ENCODE peak calls at places on chromosomes 4 and X, in six cellular contexts. T is A549, L is K562, O is HepG2, S is H1, Q is GM12878. D is an unnamed sample.

GRCh38 chrX:34880656-34881055 is 61.9 kb upstream of the FAM47B start:
- DNase-seq in Q (no peak), O (no peak), S (no peak), T (no peak), L (no peak), D (no peak)

GRCh38 chr4:2327579-2327978 is 65.7 kb upstream of the MXD4 start:
- DNase-seq in Q (no peak), S (no peak), T (no peak), O (no peak), L (no peak), D (no peak)

GRCh38 chrX:17553451-17553850 is 178.5 kb downstream of the NHS start:
- DNase-seq in T (no peak), L (no peak), Q (no peak), O (no peak), S (no peak), D (no peak)

GRCh38 chr4:40240040-40240653 is 43.3 kb downstream of the RHOH start:
- DNase-seq in T (no peak), O (no peak), Q (no peak), S (no peak), L (no peak), D (no peak)

GRCh38 chr4:37922323-37922722 is 31.4 kb downstream of the TBC1D1 start:
- DNase-seq in Q (no peak), T (no peak), O (no peak), S (no peak), L (no peak), D (no peak)

GRCh38 chr4:125750827-125751466 is 436.2 kb downstream of the FAT4 start:
- DNase-seq in O (peak), S (no peak), T (peak), L (peak), Q (no peak), D (peak)

GRCh38 chr4:95219109-95219508 is 329.7 kb downstream of the UNC5C start:
- DNase-seq in Q (no peak), S (no peak), L (no peak), T (no peak), O (no peak), D (no peak)

GRCh38 chr4:105170703-105171102 is 24.0 kb downstream of the TET2 start:
- DNase-seq in O (no peak), T (no peak), Q (no peak), L (no peak), S (no peak), D (no peak)

GRCh38 chr4:47050986-47051725 is 19.8 kb downstream of the GABRB1 start:
- DNase-seq in T (no peak), S (no peak), O (no peak), L (no peak), Q (no peak), D (no peak)

GRCh38 chr4:40630335-40631021 is 814 bp upstream of the RBM47 start:
- DNase-seq in L (no peak), T (peak), O (no peak), S (peak), Q (peak), D (peak)

GRCh38 chr4:188781655-188782054 is 642.4 kb downstream of the TRIML1 start:
- DNase-seq in S (no peak), Q (no peak), T (peak), O (peak), L (no peak), D (peak)

GRCh38 chr4:58149404-58150085 is 1039.4 kb upstream of the IGFBP7 start:
- DNase-seq in S (no peak), T (no peak), L (no peak), Q (no peak), O (no peak), D (no peak)

GRCh38 chr4:31059753-31060522 is 339.8 kb downstream of the PCDH7 start:
- DNase-seq in S (no peak), L (no peak), Q (no peak), O (no peak), T (no peak), D (no peak)

GRCh38 chr4:137156054-137156453 is 376.2 kb downstream of the PCDH18 start:
- DNase-seq in S (no peak), T (no peak), L (no peak), Q (no peak), O (no peak), D (no peak)

GRCh38 chrX:49106930-49107329 is 16.6 kb downstream of the GPKOW start:
- DNase-seq in S (no peak), L (peak), T (peak), Q (no peak), O (peak), D (peak)

GRCh38 chr4:166121897-166122296 is 248.9 kb downstream of the TLL1 start:
- DNase-seq in S (no peak), T (no peak), L (no peak), Q (no peak), O (no peak), D (no peak)

GRCh38 chrX:20913760-20914159 is 460.5 kb upstream of the CNKSR2 start:
- DNase-seq in O (no peak), T (no peak), S (peak), L (no peak), Q (no peak), D (no peak)

GRCh38 chr4:47060561-47060960 is 29.2 kb downstream of the GABRB1 start:
- DNase-seq in L (no peak), S (no peak), Q (no peak), T (no peak), O (no peak), D (no peak)

GRCh38 chr4:26248647-26249046 is 72.2 kb upstream of the RBPJ start:
- DNase-seq in O (no peak), T (no peak), L (no peak), S (no peak), Q (no peak), D (peak)

GRCh38 chrX:44784241-44784640 is 59.6 kb upstream of the DUSP21 start:
- DNase-seq in Q (no peak), O (no peak), S (no peak), T (no peak), L (no peak), D (no peak)

GRCh38 chr4:168604496-168605373 is 107.9 kb downstream of the PALLD start:
- DNase-seq in O (no peak), S (no peak), T (no peak), L (no peak), Q (no peak), D (no peak)

GRCh38 chr4:86500527-86500926 is 93.6 kb upstream of the PTPN13 start:
- DNase-seq in T (no peak), Q (no peak), O (no peak), S (no peak), L (no peak), D (no peak)

GRCh38 chrX:150730719-150731118 is 37.5 kb downstream of the MTMR1 start:
- DNase-seq in Q (no peak), T (no peak), S (no peak), L (no peak), O (no peak), D (no peak)

GRCh38 chrX:20454117-20454516 is 187.4 kb upstream of the RPS6KA3 start:
- DNase-seq in S (no peak), O (no peak), T (no peak), L (no peak), Q (no peak), D (no peak)

GRCh38 chr4:152220201-152220666 is 315.7 kb downstream of the FBXW7 start:
- DNase-seq in S (no peak), L (no peak), O (no peak), T (no peak), Q (no peak), D (no peak)

GRCh38 chr4:26058537-26058936 is 144.5 kb downstream of the SMIM20 start:
- DNase-seq in O (no peak), Q (peak), S (no peak), T (no peak), L (no peak), D (peak)

GRCh38 chrX:42704454-42704853 is 73.5 kb downstream of the PPP1R2C start:
- DNase-seq in O (no peak), Q (no peak), S (no peak), L (no peak), T (no peak), D (no peak)

GRCh38 chr4:105361021-105361420 is 112.8 kb downstream of the PPA2 start:
- DNase-seq in Q (no peak), S (no peak), T (no peak), O (no peak), L (no peak), D (no peak)

GRCh38 chrX:46681849-46682248 is 77.1 kb downstream of the SLC9A7 start:
- DNase-seq in O (no peak), S (no peak), L (no peak), Q (no peak), T (no peak), D (no peak)

GRCh38 chr4:142595222-142595871 is 250.8 kb downstream of the INPP4B start:
- DNase-seq in O (no peak), T (no peak), L (no peak), Q (no peak), S (no peak), D (no peak)

GRCh38 chrX:134908235-134908834 is 82.5 kb upstream of the SMIM10 start:
- DNase-seq in L (peak), O (no peak), T (no peak), S (no peak), Q (no peak), D (peak)

GRCh38 chrX:31374786-31375185 is 302.9 kb upstream of the FTHL17 start:
- DNase-seq in S (no peak), T (no peak), O (no peak), Q (no peak), L (no peak), D (no peak)

GRCh38 chr4:1126506-1126905 is 13.1 kb upstream of the RNF212 start:
- DNase-seq in O (no peak), Q (no peak), L (no peak), T (no peak), S (no peak), D (no peak)

GRCh38 chr4:66606215-66606614 is 935.9 kb upstream of the EPHA5 start:
- DNase-seq in T (no peak), L (no peak), O (no peak), Q (no peak), S (no peak), D (no peak)

GRCh38 chr4:155973639-155974475 is 20.2 kb upstream of the CTSO start:
- DNase-seq in L (no peak), S (no peak), T (no peak), Q (no peak), O (no peak), D (no peak)

GRCh38 chr4:125350736-125351135 is 36.0 kb downstream of the FAT4 start:
- DNase-seq in L (no peak), Q (no peak), T (no peak), O (no peak), S (no peak), D (no peak)

GRCh38 chrX:35040871-35041270 is 98.3 kb downstream of the FAM47B start:
- DNase-seq in S (no peak), Q (no peak), O (no peak), T (no peak), L (no peak), D (no peak)

DNA sequence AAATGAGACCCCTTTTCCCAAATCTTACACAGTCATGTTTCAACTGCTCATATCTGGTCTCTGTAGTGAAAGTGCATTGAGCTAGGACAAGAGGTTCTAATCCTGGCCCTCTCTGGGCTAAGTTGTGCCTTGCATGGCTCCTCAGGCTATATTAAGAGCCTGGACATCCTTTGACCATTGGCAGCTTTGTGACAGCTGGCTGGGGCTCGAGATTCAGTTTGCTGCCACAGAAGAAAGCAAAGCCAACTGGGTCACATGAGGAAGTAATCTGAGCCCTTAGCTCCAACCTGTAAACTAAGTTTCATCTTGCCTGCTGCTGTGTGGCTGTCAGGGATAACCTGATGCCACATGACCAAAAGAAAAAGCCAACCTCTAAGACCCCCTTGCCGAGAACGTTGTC is 51.8 kb upstream of the JADE1 start:
- DNase-seq in O (no peak), S (no peak), L (no peak), Q (no peak), T (no peak), D (no peak)
- TF ChIP-seq CHD2 in O (no peak), S (no peak), L (no peak), Q (no peak), T (no peak), D (no peak)

GRCh38 chrX:154979671-154980070 is 42.9 kb downstream of the F8 start:
- DNase-seq in T (no peak), O (no peak), Q (no peak), L (no peak), S (no peak), D (no peak)

GRCh38 chrX:154981116-154981411 is 41.5 kb downstream of the F8 start:
- DNase-seq in T (no peak), S (no peak), Q (no peak), O (no peak), L (no peak), D (no peak)

DNA sequence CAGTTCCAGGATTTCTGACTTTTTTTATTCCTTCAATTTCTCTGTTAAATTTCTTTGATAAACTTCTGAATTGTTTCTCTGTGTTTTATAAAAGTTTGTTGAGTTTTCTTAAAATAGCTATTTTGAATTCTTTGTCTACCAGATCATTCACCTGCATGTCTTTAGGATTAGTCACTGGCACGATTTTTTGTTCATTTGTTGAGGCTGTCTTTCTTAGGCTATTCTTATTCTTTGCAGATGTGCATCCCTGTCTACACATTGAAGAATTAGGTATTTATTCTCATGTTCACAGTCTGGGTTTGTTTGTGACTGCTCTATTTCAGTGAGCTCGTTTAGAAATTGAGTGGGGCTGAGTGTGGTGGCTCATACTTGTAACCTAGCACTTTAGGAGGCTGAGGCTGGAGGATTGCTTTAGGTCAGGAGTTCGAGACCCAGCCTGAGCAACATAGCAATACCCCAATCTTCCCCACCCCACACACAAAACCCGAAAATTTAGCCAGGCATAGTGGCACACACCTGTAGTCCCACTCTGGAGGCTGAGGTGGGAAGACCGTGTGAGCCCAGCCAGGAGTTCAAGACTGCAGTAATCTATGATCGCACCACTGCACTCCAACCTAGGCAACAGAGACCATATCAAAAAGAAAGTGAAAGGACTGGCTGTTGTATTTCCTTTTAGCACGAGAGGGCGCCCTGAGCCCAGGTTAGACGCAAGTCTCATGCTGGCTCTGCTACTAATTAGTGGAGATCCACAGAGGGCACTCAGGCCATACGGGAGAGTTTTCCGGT is 42.0 kb downstream of the F8 start:
- DNase-seq in Q (peak), T (peak), S (peak), L (peak), O (peak), D (peak)
- TF ChIP-seq USF2 in Q (no peak), T (no peak), S (no peak), L (no peak), O (no peak), D (no peak)

GRCh38 chr4:54661686-54662085 is 3.9 kb downstream of the KIT start:
- DNase-seq in S (no peak), L (no peak), T (no peak), O (no peak), Q (no peak), D (no peak)
- TF ChIP-seq CHD2 in S (no peak), L (no peak), T (no peak), O (no peak), Q (no peak), D (no peak)

GRCh38 chrX:15952212-15952611 is 97.6 kb upstream of the AP1S2 start:
- DNase-seq in S (no peak), T (no peak), Q (no peak), O (no peak), L (no peak), D (no peak)

GRCh38 chrX:15960237-15960636 is 105.6 kb upstream of the AP1S2 start:
- DNase-seq in Q (no peak), L (no peak), O (no peak), T (no peak), S (no peak), D (no peak)

GRCh38 chrX:15953801-15954200 is 99.2 kb upstream of the AP1S2 start:
- DNase-seq in O (no peak), L (no peak), S (no peak), Q (no peak), T (no peak), D (no peak)

GRCh38 chrX:15956684-15957083 is 102.1 kb upstream of the AP1S2 start:
- DNase-seq in Q (no peak), O (no peak), T (no peak), S (no peak), L (no peak), D (no peak)
- TF ChIP-seq USF2 in Q (no peak), O (no peak), T (no peak), S (no peak), L (no peak), D (no peak)

GRCh38 chr4:27364509-27364908 is 503.9 kb downstream of the STIM2 start:
- DNase-seq in S (no peak), O (no peak), Q (no peak), L (no peak), T (no peak), D (no peak)
- TF ChIP-seq CHD2 in S (no peak), O (no peak), Q (no peak), L (no peak), T (no peak), D (no peak)

GRCh38 chr4:70705856-70706461 is 15.8 kb upstream of the RUFY3 start:
- DNase-seq in T (no peak), S (no peak), Q (no peak), O (no peak), L (no peak), D (no peak)

GRCh38 chr4:70704333-70705145 is 16.2 kb downstream of the UTP3 start:
- DNase-seq in T (peak), S (peak), O (peak), Q (no peak), L (peak), D (peak)

GRCh38 chr4:70705146-70705855 is 16.5 kb upstream of the RUFY3 start:
- DNase-seq in O (peak), T (peak), S (peak), L (peak), Q (no peak), D (peak)

GRCh38 chr4:70701271-70701670 is 12.9 kb downstream of the UTP3 start:
- DNase-seq in O (no peak), T (no peak), L (no peak), Q (no peak), S (no peak), D (no peak)

DNA sequence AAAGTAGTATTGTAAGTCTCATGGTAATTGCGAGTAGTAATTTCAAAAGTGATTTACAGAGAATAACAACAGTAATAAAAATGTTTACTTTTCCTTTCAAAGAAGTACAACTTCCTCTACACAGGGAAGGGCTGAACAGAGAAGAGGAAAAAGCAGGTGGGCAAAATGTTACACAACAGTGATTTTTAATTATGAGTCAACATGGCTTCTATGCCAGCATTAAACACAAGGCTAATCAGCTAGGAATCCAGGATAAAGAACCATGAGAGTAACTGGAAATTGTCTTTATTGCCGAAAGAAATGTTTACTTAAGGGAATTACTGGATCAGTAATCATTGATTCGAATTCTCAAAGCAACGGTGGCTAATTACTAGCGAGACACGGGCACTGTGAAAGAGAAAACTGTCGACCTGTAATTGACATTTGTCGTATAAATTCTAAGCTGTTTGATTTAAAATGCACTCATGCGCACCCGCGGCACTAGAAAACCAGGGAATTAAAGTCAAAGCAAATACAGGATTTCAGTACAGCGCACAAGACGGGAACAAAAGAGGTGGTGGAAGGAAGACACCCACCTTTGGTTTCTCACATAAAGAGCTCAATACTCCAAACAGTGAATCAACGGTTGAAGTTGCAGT is 15.5 kb downstream of the UTP3 start:
- DNase-seq in Q (no peak), S (no peak), T (no peak), L (peak), O (no peak), D (no peak)
- TF ChIP-seq USF2 in Q (no peak), S (no peak), T (no peak), L (no peak), O (no peak), D (no peak)

DNA sequence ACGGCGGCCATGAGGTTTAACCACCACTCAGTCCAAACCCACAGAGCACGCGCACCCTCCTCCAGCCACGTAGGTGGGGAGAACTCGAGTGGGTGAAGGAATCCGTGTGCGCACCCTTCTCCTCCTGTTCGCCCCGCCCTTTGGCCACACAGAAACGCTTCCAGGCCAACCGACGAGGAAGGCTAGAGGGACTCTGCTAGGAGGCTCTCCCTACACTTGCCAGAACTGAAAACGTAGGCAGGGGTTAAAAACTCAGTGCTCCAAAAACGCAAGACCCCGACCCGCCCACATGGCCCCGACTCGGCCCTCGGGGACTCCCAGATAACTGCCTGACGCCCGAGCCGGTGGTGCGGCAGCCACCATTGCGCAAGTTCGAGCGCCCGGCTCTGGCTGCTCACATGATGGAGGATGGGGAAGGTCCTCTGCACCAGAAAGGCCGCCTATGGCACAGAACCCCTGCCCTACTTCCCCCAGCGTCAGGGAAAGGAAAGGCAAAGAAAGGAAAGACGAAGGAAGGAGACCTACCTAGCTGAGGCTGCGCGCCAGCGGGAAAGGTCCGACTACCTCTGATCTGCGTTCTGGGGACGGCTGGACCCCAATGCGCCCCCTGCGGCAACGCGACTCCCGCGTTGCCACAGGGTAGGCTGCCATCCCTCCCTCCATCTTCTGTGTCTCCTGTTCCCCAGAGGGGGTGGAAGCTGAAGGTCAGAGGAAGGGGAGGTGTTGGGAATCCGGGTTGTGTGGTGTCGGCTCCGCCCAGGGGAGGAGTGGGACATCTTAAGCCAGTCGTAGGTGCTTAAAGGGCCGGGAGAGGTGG is 201.9 kb upstream of the AGTR2 start:
- DNase-seq in S (peak), T (peak), L (no peak), Q (no peak), O (no peak), D (peak)
- TF ChIP-seq CHD2 in S (no peak), T (no peak), L (no peak), Q (no peak), O (no peak), D (no peak)

GRCh38 chrX:53284684-53285447 is 3.5 kb upstream of the IQSEC2 start:
- DNase-seq in T (peak), Q (peak), L (peak), S (peak), O (peak), D (peak)
- TF ChIP-seq USF2 in T (no peak), Q (no peak), L (no peak), S (no peak), O (no peak), D (no peak)